ENCODE peak calls at places on chromosomes 6 and 20, in seven cellular contexts. S, W, Y, F, N, V and E are unnamed samples. For H3K9me3 and H3K4me1, the result is how much of the 10 kb centered on the place peaks cover.

GRCh38 chr20:1992359-1992758 is 1.5 kb downstream of the PDYN start:
- DNase-seq in S (no peak), W (no peak), Y (no peak), F (no peak), N (no peak), V (no peak), E (no peak)

GRCh38 chr20:49400410-49400809 is 82.1 kb downstream of the KCNB1 start:
- DNase-seq in S (no peak), W (no peak), Y (no peak), F (no peak), N (no peak), V (no peak), E (no peak)

GRCh38 chr6:12844284-12845223 is 128.0 kb downstream of the PHACTR1 start:
- DNase-seq in S (peak), W (peak), Y (no peak), F (no peak), N (no peak), V (peak), E (no peak)

GRCh38 chr6:98586163-98586562 is 248.2 kb upstream of the POU3F2 start:
- DNase-seq in S (peak), W (no peak), Y (no peak), F (no peak), N (no peak), V (no peak), E (no peak)

GRCh38 chr6:161010418-161010817 is 18.8 kb downstream of the MAP3K4 start:
- DNase-seq in S (no peak), W (no peak), Y (no peak), F (no peak), N (no peak), V (no peak), E (no peak)

GRCh38 chr6:84348801-84349200 is 121.4 kb upstream of the CEP162 start:
- DNase-seq in S (no peak), W (no peak), Y (no peak), F (no peak), N (no peak), V (no peak), E (no peak)

GRCh38 chr6:131948221-131948661 is 2.9 kb downstream of the CCN2 start:
- DNase-seq in S (no peak), W (no peak), Y (no peak), F (no peak), N (no peak), V (no peak), E (no peak)

GRCh38 chr20:46027245-46027853 is 1.7 kb upstream of the SLC12A5 start:
- DNase-seq in S (peak), W (peak), Y (no peak), F (no peak), N (no peak), V (no peak), E (no peak)

GRCh38 chr20:49210101-49210749 is 9.0 kb upstream of the DDX27 start:
- DNase-seq in S (no peak), W (no peak), Y (no peak), F (no peak), N (no peak), V (no peak), E (no peak)

GRCh38 chr20:43949741-43950618 is 35.3 kb downstream of the TOX2 start:
- DNase-seq in S (no peak), W (no peak), Y (no peak), F (no peak), N (peak), V (peak), E (peak)

GRCh38 chr6:42778072-42778471 is 3.8 kb upstream of the BICRAL start:
- DNase-seq in S (no peak), W (no peak), Y (no peak), F (no peak), N (no peak), V (no peak), E (no peak)

GRCh38 chr6:129402244-129402643 is 307.7 kb downstream of the ARHGAP18 start:
- DNase-seq in S (no peak), W (no peak), Y (no peak), F (no peak), N (no peak), V (no peak), E (no peak)

GRCh38 chr6:10256113-10256690 is 158.7 kb downstream of the TFAP2A start:
- DNase-seq in S (peak), W (peak), Y (no peak), F (no peak), N (no peak), V (peak), E (no peak)

GRCh38 chr6:62613920-62614319 is 327.9 kb upstream of the KHDRBS2 start:
- DNase-seq in S (no peak), W (no peak), Y (no peak), F (no peak), N (no peak), V (no peak), E (no peak)

GRCh38 chr6:129749749-129750120 is 39.8 kb upstream of the ARHGAP18 start:
- DNase-seq in S (no peak), W (no peak), Y (no peak), F (no peak), N (no peak), V (no peak), E (no peak)

GRCh38 chr20:25496968-25497401 is 88.3 kb downstream of the NINL start:
- DNase-seq in S (no peak), W (no peak), Y (no peak), F (no peak), N (peak), V (no peak), E (no peak)

GRCh38 chr20:19683822-19684221 is 74.2 kb upstream of the RIN2 start:
- DNase-seq in S (no peak), W (no peak), Y (no peak), F (no peak), N (no peak), V (no peak), E (no peak)

GRCh38 chr20:33827629-33828325 is 16.6 kb downstream of the CHMP4B start:
- DNase-seq in S (no peak), W (no peak), Y (peak), F (no peak), N (no peak), V (no peak), E (no peak)
- H3K27ac ChIP-seq in S (no peak), W (no peak), Y (no peak), F (peak), N (no peak), V (no peak), E (no peak)

GRCh38 chr6:2324166-2324953 is 79.0 kb upstream of the GMDS start:
- DNase-seq in S (no peak), W (no peak), Y (no peak), F (no peak), N (no peak), V (no peak), E (no peak)
- H3K9me3 ChIP-seq in S (under half), W (under half), Y (under half), F (under half), N (under half), V (under half), E (under half)

GRCh38 chr6:87921034-87921433 is 126.6 kb upstream of the SPACA1 start:
- DNase-seq in S (no peak), W (no peak), Y (no peak), F (no peak), N (no peak), V (no peak), E (no peak)

GRCh38 chr6:87920245-87920644 is 127.4 kb upstream of the SPACA1 start:
- DNase-seq in S (no peak), W (no peak), Y (no peak), F (no peak), N (no peak), V (no peak), E (no peak)

GRCh38 chr6:87923389-87924050 is 124.1 kb upstream of the SPACA1 start:
- DNase-seq in S (no peak), W (no peak), Y (no peak), F (no peak), N (no peak), V (no peak), E (no peak)

GRCh38 chr6:87922947-87923330 is 124.7 kb upstream of the SPACA1 start:
- DNase-seq in S (no peak), W (no peak), Y (no peak), F (no peak), N (no peak), V (peak), E (no peak)

GRCh38 chr6:87922191-87922946 is 125.3 kb upstream of the SPACA1 start:
- DNase-seq in S (no peak), W (no peak), Y (no peak), F (no peak), N (no peak), V (no peak), E (no peak)
- H3K4me1 ChIP-seq in S (under half), W (under half), Y (under half), F (under half), N (under half), V (under half), E (under half)

GRCh38 chr6:32894085-32895005 is 40.4 kb downstream of the PSMB9 start:
- DNase-seq in S (peak), W (peak), Y (peak), F (peak), N (peak), V (peak), E (peak)
- H3K27ac ChIP-seq in S (peak), W (peak), Y (peak), F (peak), N (peak), V (peak), E (peak)

DNA sequence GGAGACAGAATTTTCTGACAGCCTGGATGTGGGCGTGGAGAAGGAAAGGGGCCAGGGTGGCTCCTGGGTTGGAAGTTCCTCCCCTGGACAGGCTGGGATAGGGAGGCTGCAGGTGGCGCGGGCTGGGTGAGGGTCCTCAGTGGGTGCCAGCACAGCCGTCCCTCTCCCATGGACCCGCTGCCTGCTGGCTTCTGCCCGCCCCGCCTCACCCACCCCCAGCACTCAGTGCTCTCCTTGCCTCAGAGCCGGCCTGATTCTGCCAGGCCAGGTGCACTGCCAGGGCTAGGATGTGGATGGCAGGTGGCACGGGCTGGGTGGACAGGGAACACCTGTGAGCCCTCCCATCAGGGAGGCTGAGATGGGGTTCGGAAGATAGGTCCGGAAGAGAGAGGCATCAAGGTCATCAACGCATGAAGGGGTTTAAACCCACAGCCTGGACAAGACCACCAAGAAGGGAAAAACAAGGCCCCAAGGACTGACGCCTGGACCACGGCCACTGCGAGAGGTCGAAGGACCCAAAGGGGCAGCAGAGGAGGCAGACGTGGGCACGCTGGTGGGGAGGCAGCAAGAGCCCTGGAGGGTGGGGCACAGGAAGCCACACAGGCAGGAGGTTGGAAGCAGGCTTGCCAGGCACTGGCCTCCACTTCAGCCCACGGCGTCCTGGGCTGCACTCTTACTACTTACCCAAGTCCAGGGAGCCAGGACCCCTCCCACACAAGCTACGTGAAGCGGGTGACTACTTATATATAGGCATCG is 114.2 kb upstream of the AFDN start:
- DNase-seq in S (no peak), W (no peak), Y (no peak), F (no peak), N (no peak), V (peak), E (no peak)
- H3K9me3 ChIP-seq in S (under half), W (under half), Y (under half), F (under half), N (under half), V (under half), E (under half)